ENCODE peak calls at places on chromosomes 5 and 9, in eight cellular contexts. One of them, this sample, is unnamed.

GRCh38 chr9:110125207-110125751 is 82.7 kb downstream of the C9orf152 start:
- DNase-seq in tibial artery: peak
- DNase-seq in heart right ventricle: peak
- DNase-seq in IMR-90: peak
- DNase-seq in spleen: peak
- DNase-seq in OCI-LY7: no peak
- DNase-seq in A549: peak
- DNase-seq in brain microvascular endothelial cell: peak
- DNase-seq in this sample: peak

GRCh38 chr9:134677743-134678142 is 36.1 kb downstream of the COL5A1 start:
- DNase-seq in heart right ventricle: no peak
- DNase-seq in OCI-LY7: no peak
- DNase-seq in tibial artery: no peak
- DNase-seq in brain microvascular endothelial cell: no peak
- DNase-seq in A549: no peak
- DNase-seq in IMR-90: no peak
- DNase-seq in spleen: peak
- DNase-seq in this sample: no peak

GRCh38 chr9:133529457-133529856 is 4.7 kb upstream of the MYMK start:
- DNase-seq in OCI-LY7: no peak
- DNase-seq in heart right ventricle: no peak
- DNase-seq in tibial artery: no peak
- DNase-seq in spleen: no peak
- DNase-seq in brain microvascular endothelial cell: no peak
- DNase-seq in IMR-90: no peak
- DNase-seq in A549: no peak
- DNase-seq in this sample: no peak

GRCh38 chr5:96220610-96221390 is 212.2 kb downstream of the PCSK1 start:
- DNase-seq in IMR-90: peak
- DNase-seq in A549: no peak
- DNase-seq in heart right ventricle: no peak
- DNase-seq in tibial artery: no peak
- DNase-seq in spleen: no peak
- DNase-seq in brain microvascular endothelial cell: no peak
- DNase-seq in OCI-LY7: no peak
- DNase-seq in this sample: no peak

GRCh38 chr9:93588641-93589609 is 12.5 kb downstream of the PHF2 start:
- DNase-seq in tibial artery: no peak
- DNase-seq in brain microvascular endothelial cell: peak
- DNase-seq in heart right ventricle: no peak
- DNase-seq in IMR-90: peak
- DNase-seq in OCI-LY7: no peak
- DNase-seq in A549: no peak
- DNase-seq in spleen: no peak
- DNase-seq in this sample: no peak

GRCh38 chr5:13188393-13188792 is 756.1 kb downstream of the DNAH5 start:
- DNase-seq in brain microvascular endothelial cell: no peak
- DNase-seq in spleen: no peak
- DNase-seq in tibial artery: peak
- DNase-seq in heart right ventricle: no peak
- DNase-seq in OCI-LY7: no peak
- DNase-seq in A549: no peak
- DNase-seq in IMR-90: no peak
- DNase-seq in this sample: no peak

GRCh38 chr9:14533867-14534650 is 159.2 kb downstream of the ZDHHC21 start:
- DNase-seq in IMR-90: no peak
- DNase-seq in spleen: no peak
- DNase-seq in tibial artery: no peak
- DNase-seq in brain microvascular endothelial cell: no peak
- DNase-seq in A549: no peak
- DNase-seq in OCI-LY7: no peak
- DNase-seq in heart right ventricle: no peak
- DNase-seq in this sample: no peak

GRCh38 chr5:67100301-67100700 is 96.3 kb downstream of the CD180 start:
- DNase-seq in A549: no peak
- DNase-seq in heart right ventricle: no peak
- DNase-seq in spleen: no peak
- DNase-seq in IMR-90: no peak
- DNase-seq in tibial artery: no peak
- DNase-seq in brain microvascular endothelial cell: no peak
- DNase-seq in OCI-LY7: no peak
- DNase-seq in this sample: no peak

GRCh38 chr9:135369401-135369800 is 110.2 kb upstream of the PPP1R26 start:
- DNase-seq in brain microvascular endothelial cell: no peak
- DNase-seq in OCI-LY7: no peak
- DNase-seq in IMR-90: no peak
- DNase-seq in spleen: no peak
- DNase-seq in tibial artery: no peak
- DNase-seq in heart right ventricle: no peak
- DNase-seq in A549: no peak
- DNase-seq in this sample: no peak

GRCh38 chr5:78252715-78253114 is 41.8 kb downstream of the AP3B1 start:
- DNase-seq in spleen: no peak
- DNase-seq in brain microvascular endothelial cell: no peak
- DNase-seq in tibial artery: no peak
- DNase-seq in IMR-90: no peak
- DNase-seq in heart right ventricle: no peak
- DNase-seq in OCI-LY7: no peak
- DNase-seq in A549: no peak
- DNase-seq in this sample: no peak

GRCh38 chr5:27830551-27830950 is 792.2 kb upstream of the CDH9 start:
- DNase-seq in IMR-90: no peak
- DNase-seq in brain microvascular endothelial cell: peak
- DNase-seq in heart right ventricle: no peak
- DNase-seq in OCI-LY7: no peak
- DNase-seq in A549: no peak
- DNase-seq in tibial artery: no peak
- DNase-seq in spleen: no peak
- DNase-seq in this sample: no peak

GRCh38 chr5:127297348-127298035 is 6.9 kb downstream of the MEGF10 start:
- DNase-seq in brain microvascular endothelial cell: no peak
- DNase-seq in heart right ventricle: no peak
- DNase-seq in OCI-LY7: no peak
- DNase-seq in spleen: no peak
- DNase-seq in tibial artery: no peak
- DNase-seq in IMR-90: no peak
- DNase-seq in A549: no peak
- DNase-seq in this sample: no peak

GRCh38 chr5:127296321-127296720 is 5.7 kb downstream of the MEGF10 start:
- DNase-seq in tibial artery: no peak
- DNase-seq in brain microvascular endothelial cell: peak
- DNase-seq in spleen: no peak
- DNase-seq in A549: no peak
- DNase-seq in IMR-90: peak
- DNase-seq in heart right ventricle: no peak
- DNase-seq in OCI-LY7: no peak
- DNase-seq in this sample: peak

GRCh38 chr5:127298623-127299022 is 8.0 kb downstream of the MEGF10 start:
- DNase-seq in tibial artery: no peak
- DNase-seq in IMR-90: no peak
- DNase-seq in heart right ventricle: no peak
- DNase-seq in brain microvascular endothelial cell: no peak
- DNase-seq in A549: no peak
- DNase-seq in spleen: no peak
- DNase-seq in OCI-LY7: no peak
- DNase-seq in this sample: no peak

GRCh38 chr5:127299678-127300077 is 9.1 kb downstream of the MEGF10 start:
- DNase-seq in A549: no peak
- DNase-seq in tibial artery: no peak
- DNase-seq in brain microvascular endothelial cell: no peak
- DNase-seq in OCI-LY7: no peak
- DNase-seq in heart right ventricle: no peak
- DNase-seq in IMR-90: no peak
- DNase-seq in spleen: no peak
- DNase-seq in this sample: no peak

GRCh38 chr5:127298036-127298429 is 7.4 kb downstream of the MEGF10 start:
- DNase-seq in OCI-LY7: no peak
- DNase-seq in brain microvascular endothelial cell: no peak
- DNase-seq in spleen: no peak
- DNase-seq in tibial artery: no peak
- DNase-seq in A549: no peak
- DNase-seq in heart right ventricle: no peak
- DNase-seq in IMR-90: no peak
- DNase-seq in this sample: no peak
- TF ChIP-seq CTCF in OCI-LY7: no peak
- TF ChIP-seq CTCF in brain microvascular endothelial cell: no peak
- TF ChIP-seq CTCF in spleen: no peak
- TF ChIP-seq CTCF in tibial artery: no peak
- TF ChIP-seq CTCF in A549: no peak
- TF ChIP-seq CTCF in heart right ventricle: no peak
- TF ChIP-seq CTCF in IMR-90: no peak
- TF ChIP-seq CTCF in this sample: no peak

GRCh38 chr5:143352691-143353090 is 50.8 kb downstream of the NR3C1 start:
- DNase-seq in IMR-90: no peak
- DNase-seq in A549: no peak
- DNase-seq in OCI-LY7: no peak
- DNase-seq in spleen: no peak
- DNase-seq in heart right ventricle: no peak
- DNase-seq in tibial artery: no peak
- DNase-seq in brain microvascular endothelial cell: no peak
- DNase-seq in this sample: no peak
- H3K4me3 ChIP-seq in IMR-90: no peak
- H3K4me3 ChIP-seq in A549: no peak
- H3K4me3 ChIP-seq in OCI-LY7: no peak
- H3K4me3 ChIP-seq in spleen: peak
- H3K4me3 ChIP-seq in heart right ventricle: no peak
- H3K4me3 ChIP-seq in tibial artery: no peak
- H3K4me3 ChIP-seq in brain microvascular endothelial cell: no peak
- H3K4me3 ChIP-seq in this sample: no peak

GRCh38 chr5:15515229-15515628 is 15.2 kb downstream of the FBXL7 start:
- DNase-seq in OCI-LY7: no peak
- DNase-seq in spleen: no peak
- DNase-seq in brain microvascular endothelial cell: no peak
- DNase-seq in A549: no peak
- DNase-seq in tibial artery: no peak
- DNase-seq in heart right ventricle: no peak
- DNase-seq in IMR-90: no peak
- DNase-seq in this sample: no peak
- TF ChIP-seq CTCF in OCI-LY7: no peak
- TF ChIP-seq CTCF in spleen: no peak
- TF ChIP-seq CTCF in brain microvascular endothelial cell: peak
- TF ChIP-seq CTCF in A549: no peak
- TF ChIP-seq CTCF in tibial artery: no peak
- TF ChIP-seq CTCF in heart right ventricle: peak
- TF ChIP-seq CTCF in IMR-90: no peak
- TF ChIP-seq CTCF in this sample: no peak

GRCh38 chr9:122463828-122464632 is 13.7 kb downstream of the OR1J1 start:
- DNase-seq in IMR-90: no peak
- DNase-seq in tibial artery: no peak
- DNase-seq in heart right ventricle: no peak
- DNase-seq in A549: no peak
- DNase-seq in brain microvascular endothelial cell: no peak
- DNase-seq in OCI-LY7: peak
- DNase-seq in spleen: no peak
- DNase-seq in this sample: no peak

GRCh38 chr9:122468735-122469134 is 9.0 kb downstream of the OR1J1 start:
- DNase-seq in A549: no peak
- DNase-seq in spleen: no peak
- DNase-seq in OCI-LY7: no peak
- DNase-seq in tibial artery: no peak
- DNase-seq in heart right ventricle: no peak
- DNase-seq in brain microvascular endothelial cell: no peak
- DNase-seq in IMR-90: peak
- DNase-seq in this sample: no peak

GRCh38 chr9:122464633-122465567 is 12.8 kb downstream of the OR1J1 start:
- DNase-seq in spleen: peak
- DNase-seq in OCI-LY7: peak
- DNase-seq in A549: peak
- DNase-seq in tibial artery: peak
- DNase-seq in brain microvascular endothelial cell: peak
- DNase-seq in IMR-90: peak
- DNase-seq in heart right ventricle: peak
- DNase-seq in this sample: peak
- H3K4me3 ChIP-seq in spleen: peak
- H3K4me3 ChIP-seq in OCI-LY7: peak
- H3K4me3 ChIP-seq in A549: peak
- H3K4me3 ChIP-seq in tibial artery: peak
- H3K4me3 ChIP-seq in brain microvascular endothelial cell: peak
- H3K4me3 ChIP-seq in IMR-90: peak
- H3K4me3 ChIP-seq in heart right ventricle: peak
- H3K4me3 ChIP-seq in this sample: peak

GRCh38 chr5:172525633-172526360 is 71.5 kb upstream of the SH3PXD2B start:
- DNase-seq in tibial artery: no peak
- DNase-seq in heart right ventricle: no peak
- DNase-seq in brain microvascular endothelial cell: no peak
- DNase-seq in A549: no peak
- DNase-seq in spleen: peak
- DNase-seq in OCI-LY7: no peak
- DNase-seq in IMR-90: no peak
- DNase-seq in this sample: no peak
- TF ChIP-seq CTCF in tibial artery: no peak
- TF ChIP-seq CTCF in heart right ventricle: no peak
- TF ChIP-seq CTCF in brain microvascular endothelial cell: no peak
- TF ChIP-seq CTCF in A549: no peak
- TF ChIP-seq CTCF in spleen: no peak
- TF ChIP-seq CTCF in OCI-LY7: no peak
- TF ChIP-seq CTCF in IMR-90: no peak
- TF ChIP-seq CTCF in this sample: no peak

DNA sequence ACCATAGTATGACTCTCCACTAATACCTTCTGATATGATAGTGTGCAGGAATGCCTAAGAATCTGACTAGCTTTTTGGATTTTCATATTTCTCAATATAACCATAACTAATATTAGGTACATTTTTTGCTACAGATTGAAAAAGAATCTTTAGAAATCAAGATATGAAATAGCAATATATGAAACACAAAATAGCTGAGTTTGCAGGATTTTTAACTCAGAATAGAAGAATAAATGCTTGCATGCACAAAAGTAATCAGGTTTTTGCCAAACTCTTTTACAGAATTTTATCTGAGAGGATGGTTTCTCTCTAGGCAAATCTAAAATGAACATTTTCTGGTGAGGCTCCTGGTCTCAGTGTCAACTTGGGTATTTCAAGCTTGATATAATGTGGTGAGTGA is 402.6 kb downstream of the TMEM232 start:
- DNase-seq in A549: no peak
- DNase-seq in heart right ventricle: no peak
- DNase-seq in IMR-90: no peak
- DNase-seq in OCI-LY7: no peak
- DNase-seq in tibial artery: no peak
- DNase-seq in brain microvascular endothelial cell: no peak
- DNase-seq in spleen: no peak
- DNase-seq in this sample: no peak
- H3K4me3 ChIP-seq in A549: no peak
- H3K4me3 ChIP-seq in heart right ventricle: no peak
- H3K4me3 ChIP-seq in IMR-90: no peak
- H3K4me3 ChIP-seq in OCI-LY7: no peak
- H3K4me3 ChIP-seq in tibial artery: no peak
- H3K4me3 ChIP-seq in brain microvascular endothelial cell: no peak
- H3K4me3 ChIP-seq in spleen: no peak
- H3K4me3 ChIP-seq in this sample: no peak

DNA sequence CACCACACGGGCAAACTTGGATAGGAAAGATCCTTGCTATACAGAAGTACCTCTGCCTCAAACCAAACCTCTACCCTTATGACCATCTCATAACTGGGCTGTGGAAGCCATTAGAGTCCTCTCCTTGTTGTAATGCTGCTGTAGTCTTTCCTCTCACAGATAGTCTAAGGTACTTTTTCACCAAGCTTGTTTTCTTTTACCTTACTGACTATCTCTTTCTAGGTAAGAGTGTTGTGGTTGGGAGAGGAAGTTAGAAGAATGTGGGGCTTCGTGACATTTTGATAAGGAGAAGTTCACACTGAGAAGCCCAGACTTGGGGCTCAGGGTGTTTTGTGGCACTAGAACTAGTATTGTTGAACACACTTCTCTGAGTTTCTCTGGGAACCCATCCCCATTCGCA is 8.9 kb downstream of the CFAP95 start:
- DNase-seq in OCI-LY7: no peak
- DNase-seq in brain microvascular endothelial cell: no peak
- DNase-seq in IMR-90: no peak
- DNase-seq in tibial artery: no peak
- DNase-seq in spleen: no peak
- DNase-seq in heart right ventricle: no peak
- DNase-seq in A549: no peak
- DNase-seq in this sample: no peak
- TF ChIP-seq CTCF in OCI-LY7: no peak
- TF ChIP-seq CTCF in brain microvascular endothelial cell: no peak
- TF ChIP-seq CTCF in IMR-90: no peak
- TF ChIP-seq CTCF in tibial artery: no peak
- TF ChIP-seq CTCF in spleen: no peak
- TF ChIP-seq CTCF in heart right ventricle: no peak
- TF ChIP-seq CTCF in A549: no peak
- TF ChIP-seq CTCF in this sample: no peak